ENCODE peak calls at places on chromosomes 11 and 22, in five cellular contexts. One of them, this sample, is unnamed.

GRCh38 chr11:8091671-8092070 is 10.7 kb downstream of the TUB start:
- DNase-seq in adipocyte: no peak
- DNase-seq in kidney glomerular epithelial cell: no peak
- DNase-seq in activated CD4-positive, alpha-beta T cell treated with anti-CD3 and anti-CD28 coated beads, Interleukin-2, amount 10 ng/mL, durations not matched to agents 7 days and 5 days: no peak
- DNase-seq in activated T-cell treated with anti-CD3 and anti-CD28 coated beads for 1 hour: no peak
- DNase-seq in this sample: no peak

GRCh38 chr11:134622458-134622857 is 210.4 kb upstream of the B3GAT1 start:
- DNase-seq in adipocyte: no peak
- DNase-seq in kidney glomerular epithelial cell: no peak
- DNase-seq in activated CD4-positive, alpha-beta T cell treated with anti-CD3 and anti-CD28 coated beads, Interleukin-2, amount 10 ng/mL, durations not matched to agents 7 days and 5 days: no peak
- DNase-seq in activated T-cell treated with anti-CD3 and anti-CD28 coated beads for 1 hour: no peak
- DNase-seq in this sample: no peak

GRCh38 chr11:10405858-10406592 is 49.0 kb upstream of the AMPD3 start:
- DNase-seq in adipocyte: peak; percentile 97
- DNase-seq in kidney glomerular epithelial cell: peak; percentile 90
- DNase-seq in activated CD4-positive, alpha-beta T cell treated with anti-CD3 and anti-CD28 coated beads, Interleukin-2, amount 10 ng/mL, durations not matched to agents 7 days and 5 days: peak; percentile 55
- DNase-seq in activated T-cell treated with anti-CD3 and anti-CD28 coated beads for 1 hour: peak; percentile 18
- DNase-seq in this sample: peak; percentile 83

GRCh38 chr11:30314625-30315024 is 8.3 kb upstream of the ARL14EP start:
- DNase-seq in adipocyte: peak; percentile 65
- DNase-seq in kidney glomerular epithelial cell: no peak
- DNase-seq in activated CD4-positive, alpha-beta T cell treated with anti-CD3 and anti-CD28 coated beads, Interleukin-2, amount 10 ng/mL, durations not matched to agents 7 days and 5 days: no peak
- DNase-seq in activated T-cell treated with anti-CD3 and anti-CD28 coated beads for 1 hour: no peak
- DNase-seq in this sample: no peak

GRCh38 chr11:120231963-120232362 is 8.0 kb upstream of the POU2F3 start:
- DNase-seq in adipocyte: no peak
- DNase-seq in kidney glomerular epithelial cell: no peak
- DNase-seq in activated CD4-positive, alpha-beta T cell treated with anti-CD3 and anti-CD28 coated beads, Interleukin-2, amount 10 ng/mL, durations not matched to agents 7 days and 5 days: no peak
- DNase-seq in activated T-cell treated with anti-CD3 and anti-CD28 coated beads for 1 hour: no peak
- DNase-seq in this sample: no peak

GRCh38 chr22:46677323-46678002 is 57.3 kb downstream of the GRAMD4 start:
- DNase-seq in adipocyte: no peak
- DNase-seq in kidney glomerular epithelial cell: no peak
- DNase-seq in activated CD4-positive, alpha-beta T cell treated with anti-CD3 and anti-CD28 coated beads, Interleukin-2, amount 10 ng/mL, durations not matched to agents 7 days and 5 days: no peak
- DNase-seq in activated T-cell treated with anti-CD3 and anti-CD28 coated beads for 1 hour: no peak
- DNase-seq in this sample: no peak

GRCh38 chr11:69439651-69440464 is 41.6 kb upstream of the LINC01488 start:
- DNase-seq in adipocyte: no peak
- DNase-seq in kidney glomerular epithelial cell: no peak
- DNase-seq in activated CD4-positive, alpha-beta T cell treated with anti-CD3 and anti-CD28 coated beads, Interleukin-2, amount 10 ng/mL, durations not matched to agents 7 days and 5 days: no peak
- DNase-seq in activated T-cell treated with anti-CD3 and anti-CD28 coated beads for 1 hour: no peak
- DNase-seq in this sample: no peak

GRCh38 chr11:76620471-76620870 is 50.1 kb downstream of the LRRC32 start:
- DNase-seq in adipocyte: peak; percentile 77
- DNase-seq in kidney glomerular epithelial cell: peak; percentile 7
- DNase-seq in activated CD4-positive, alpha-beta T cell treated with anti-CD3 and anti-CD28 coated beads, Interleukin-2, amount 10 ng/mL, durations not matched to agents 7 days and 5 days: no peak
- DNase-seq in activated T-cell treated with anti-CD3 and anti-CD28 coated beads for 1 hour: no peak
- DNase-seq in this sample: no peak

GRCh38 chr22:46914916-46915894 is 152.8 kb downstream of the TBC1D22A start:
- DNase-seq in adipocyte: no peak
- DNase-seq in kidney glomerular epithelial cell: no peak
- DNase-seq in activated CD4-positive, alpha-beta T cell treated with anti-CD3 and anti-CD28 coated beads, Interleukin-2, amount 10 ng/mL, durations not matched to agents 7 days and 5 days: no peak
- DNase-seq in activated T-cell treated with anti-CD3 and anti-CD28 coated beads for 1 hour: no peak
- DNase-seq in this sample: no peak

GRCh38 chr11:119921571-119921970 is 192.6 kb upstream of the NECTIN1 start:
- DNase-seq in adipocyte: no peak
- DNase-seq in kidney glomerular epithelial cell: no peak
- DNase-seq in activated CD4-positive, alpha-beta T cell treated with anti-CD3 and anti-CD28 coated beads, Interleukin-2, amount 10 ng/mL, durations not matched to agents 7 days and 5 days: no peak
- DNase-seq in activated T-cell treated with anti-CD3 and anti-CD28 coated beads for 1 hour: no peak
- DNase-seq in this sample: no peak

GRCh38 chr22:19853879-19854777 is 546 bp downstream of the GNB1L start:
- DNase-seq in adipocyte: no peak
- DNase-seq in kidney glomerular epithelial cell: no peak
- DNase-seq in activated CD4-positive, alpha-beta T cell treated with anti-CD3 and anti-CD28 coated beads, Interleukin-2, amount 10 ng/mL, durations not matched to agents 7 days and 5 days: peak; percentile 35
- DNase-seq in activated T-cell treated with anti-CD3 and anti-CD28 coated beads for 1 hour: no peak
- DNase-seq in this sample: no peak

GRCh38 chr11:47991266-47991830 is 11.0 kb downstream of the PTPRJ start:
- DNase-seq in adipocyte: no peak
- DNase-seq in kidney glomerular epithelial cell: peak; percentile 56
- DNase-seq in activated CD4-positive, alpha-beta T cell treated with anti-CD3 and anti-CD28 coated beads, Interleukin-2, amount 10 ng/mL, durations not matched to agents 7 days and 5 days: no peak
- DNase-seq in activated T-cell treated with anti-CD3 and anti-CD28 coated beads for 1 hour: no peak
- DNase-seq in this sample: no peak

GRCh38 chr11:73223998-73224730 is 6.1 kb downstream of the P2RY2 start:
- DNase-seq in adipocyte: no peak
- DNase-seq in kidney glomerular epithelial cell: no peak
- DNase-seq in activated CD4-positive, alpha-beta T cell treated with anti-CD3 and anti-CD28 coated beads, Interleukin-2, amount 10 ng/mL, durations not matched to agents 7 days and 5 days: no peak
- DNase-seq in activated T-cell treated with anti-CD3 and anti-CD28 coated beads for 1 hour: no peak
- DNase-seq in this sample: no peak

GRCh38 chr11:75422248-75423231 is 10.5 kb downstream of the KLHL35 start:
- DNase-seq in adipocyte: no peak
- DNase-seq in kidney glomerular epithelial cell: no peak
- DNase-seq in activated CD4-positive, alpha-beta T cell treated with anti-CD3 and anti-CD28 coated beads, Interleukin-2, amount 10 ng/mL, durations not matched to agents 7 days and 5 days: no peak
- DNase-seq in activated T-cell treated with anti-CD3 and anti-CD28 coated beads for 1 hour: no peak
- DNase-seq in this sample: no peak

GRCh38 chr22:28019881-28020861 is 101.1 kb upstream of the PITPNB start:
- DNase-seq in adipocyte: peak; percentile 80
- DNase-seq in kidney glomerular epithelial cell: peak; percentile 42
- DNase-seq in activated CD4-positive, alpha-beta T cell treated with anti-CD3 and anti-CD28 coated beads, Interleukin-2, amount 10 ng/mL, durations not matched to agents 7 days and 5 days: peak; percentile 69
- DNase-seq in activated T-cell treated with anti-CD3 and anti-CD28 coated beads for 1 hour: peak; percentile 49
- DNase-seq in this sample: peak; percentile 2

GRCh38 chr11:1834132-1834610 is 619 bp upstream of the SYT8 start:
- DNase-seq in adipocyte: no peak
- DNase-seq in kidney glomerular epithelial cell: no peak
- DNase-seq in activated CD4-positive, alpha-beta T cell treated with anti-CD3 and anti-CD28 coated beads, Interleukin-2, amount 10 ng/mL, durations not matched to agents 7 days and 5 days: no peak
- DNase-seq in activated T-cell treated with anti-CD3 and anti-CD28 coated beads for 1 hour: no peak
- DNase-seq in this sample: no peak

GRCh38 chr11:63610604-63611394 is 3.4 kb downstream of the PLAAT3 start:
- DNase-seq in adipocyte: peak; percentile 25
- DNase-seq in kidney glomerular epithelial cell: peak; percentile 84
- DNase-seq in activated CD4-positive, alpha-beta T cell treated with anti-CD3 and anti-CD28 coated beads, Interleukin-2, amount 10 ng/mL, durations not matched to agents 7 days and 5 days: no peak
- DNase-seq in activated T-cell treated with anti-CD3 and anti-CD28 coated beads for 1 hour: no peak
- DNase-seq in this sample: no peak

GRCh38 chr11:13357232-13357631 is 79.6 kb downstream of the BMAL1 start:
- DNase-seq in adipocyte: no peak
- DNase-seq in kidney glomerular epithelial cell: no peak
- DNase-seq in activated CD4-positive, alpha-beta T cell treated with anti-CD3 and anti-CD28 coated beads, Interleukin-2, amount 10 ng/mL, durations not matched to agents 7 days and 5 days: no peak
- DNase-seq in activated T-cell treated with anti-CD3 and anti-CD28 coated beads for 1 hour: no peak
- DNase-seq in this sample: no peak

GRCh38 chr11:12102588-12103410 is 7.6 kb upstream of the MICAL2 start:
- DNase-seq in adipocyte: no peak
- DNase-seq in kidney glomerular epithelial cell: no peak
- DNase-seq in activated CD4-positive, alpha-beta T cell treated with anti-CD3 and anti-CD28 coated beads, Interleukin-2, amount 10 ng/mL, durations not matched to agents 7 days and 5 days: no peak
- DNase-seq in activated T-cell treated with anti-CD3 and anti-CD28 coated beads for 1 hour: no peak
- DNase-seq in this sample: peak; percentile 10

GRCh38 chr22:49659924-49660315 is 167.8 kb downstream of the BRD1 start:
- DNase-seq in adipocyte: no peak
- DNase-seq in kidney glomerular epithelial cell: no peak
- DNase-seq in activated CD4-positive, alpha-beta T cell treated with anti-CD3 and anti-CD28 coated beads, Interleukin-2, amount 10 ng/mL, durations not matched to agents 7 days and 5 days: no peak
- DNase-seq in activated T-cell treated with anti-CD3 and anti-CD28 coated beads for 1 hour: no peak
- DNase-seq in this sample: no peak

GRCh38 chr11:3955299-3955665 is 99.8 kb downstream of the STIM1 start:
- DNase-seq in adipocyte: no peak
- DNase-seq in kidney glomerular epithelial cell: no peak
- DNase-seq in activated CD4-positive, alpha-beta T cell treated with anti-CD3 and anti-CD28 coated beads, Interleukin-2, amount 10 ng/mL, durations not matched to agents 7 days and 5 days: no peak
- DNase-seq in activated T-cell treated with anti-CD3 and anti-CD28 coated beads for 1 hour: no peak
- DNase-seq in this sample: no peak

GRCh38 chr11:8336356-8337114 is 72.9 kb upstream of the LMO1 start:
- DNase-seq in adipocyte: no peak
- DNase-seq in kidney glomerular epithelial cell: no peak
- DNase-seq in activated CD4-positive, alpha-beta T cell treated with anti-CD3 and anti-CD28 coated beads, Interleukin-2, amount 10 ng/mL, durations not matched to agents 7 days and 5 days: no peak
- DNase-seq in activated T-cell treated with anti-CD3 and anti-CD28 coated beads for 1 hour: no peak
- DNase-seq in this sample: no peak

GRCh38 chr11:123690490-123690889 is 36.1 kb upstream of the SCN3B start:
- DNase-seq in adipocyte: no peak
- DNase-seq in kidney glomerular epithelial cell: peak; percentile 78
- DNase-seq in activated CD4-positive, alpha-beta T cell treated with anti-CD3 and anti-CD28 coated beads, Interleukin-2, amount 10 ng/mL, durations not matched to agents 7 days and 5 days: no peak
- DNase-seq in activated T-cell treated with anti-CD3 and anti-CD28 coated beads for 1 hour: no peak
- DNase-seq in this sample: no peak

GRCh38 chr22:25072406-25072805 is 119.9 kb downstream of the KIAA1671 start:
- DNase-seq in adipocyte: no peak
- DNase-seq in kidney glomerular epithelial cell: no peak
- DNase-seq in activated CD4-positive, alpha-beta T cell treated with anti-CD3 and anti-CD28 coated beads, Interleukin-2, amount 10 ng/mL, durations not matched to agents 7 days and 5 days: no peak
- DNase-seq in activated T-cell treated with anti-CD3 and anti-CD28 coated beads for 1 hour: no peak
- DNase-seq in this sample: no peak

GRCh38 chr11:72629266-72629665 is 45.0 kb downstream of the PDE2A start:
- DNase-seq in adipocyte: no peak
- DNase-seq in kidney glomerular epithelial cell: no peak
- DNase-seq in activated CD4-positive, alpha-beta T cell treated with anti-CD3 and anti-CD28 coated beads, Interleukin-2, amount 10 ng/mL, durations not matched to agents 7 days and 5 days: no peak
- DNase-seq in activated T-cell treated with anti-CD3 and anti-CD28 coated beads for 1 hour: no peak
- DNase-seq in this sample: no peak

GRCh38 chr11:35083181-35084061 is 55.5 kb upstream of the CD44 start:
- DNase-seq in adipocyte: peak; percentile 95
- DNase-seq in kidney glomerular epithelial cell: no peak
- DNase-seq in activated CD4-positive, alpha-beta T cell treated with anti-CD3 and anti-CD28 coated beads, Interleukin-2, amount 10 ng/mL, durations not matched to agents 7 days and 5 days: peak; percentile 83
- DNase-seq in activated T-cell treated with anti-CD3 and anti-CD28 coated beads for 1 hour: peak; percentile 40
- DNase-seq in this sample: peak; percentile 89

GRCh38 chr22:39932918-39933649 is 27.1 kb upstream of the TMA7B start:
- DNase-seq in adipocyte: no peak
- DNase-seq in kidney glomerular epithelial cell: no peak
- DNase-seq in activated CD4-positive, alpha-beta T cell treated with anti-CD3 and anti-CD28 coated beads, Interleukin-2, amount 10 ng/mL, durations not matched to agents 7 days and 5 days: peak; percentile 62
- DNase-seq in activated T-cell treated with anti-CD3 and anti-CD28 coated beads for 1 hour: peak; percentile 52
- DNase-seq in this sample: peak; percentile 34

GRCh38 chr22:29394931-29395581 is 6.7 kb upstream of the AP1B1 start:
- DNase-seq in adipocyte: peak; percentile 91
- DNase-seq in kidney glomerular epithelial cell: peak; percentile 69
- DNase-seq in activated CD4-positive, alpha-beta T cell treated with anti-CD3 and anti-CD28 coated beads, Interleukin-2, amount 10 ng/mL, durations not matched to agents 7 days and 5 days: peak; percentile 77
- DNase-seq in activated T-cell treated with anti-CD3 and anti-CD28 coated beads for 1 hour: peak; percentile 61
- DNase-seq in this sample: peak; percentile 67

GRCh38 chr11:2929511-2929879 is 275 bp upstream of the PHLDA2 start:
- DNase-seq in adipocyte: peak; percentile 90
- DNase-seq in kidney glomerular epithelial cell: peak; percentile 26
- DNase-seq in activated CD4-positive, alpha-beta T cell treated with anti-CD3 and anti-CD28 coated beads, Interleukin-2, amount 10 ng/mL, durations not matched to agents 7 days and 5 days: peak; percentile 22
- DNase-seq in activated T-cell treated with anti-CD3 and anti-CD28 coated beads for 1 hour: no peak
- DNase-seq in this sample: no peak

GRCh38 chr11:5831196-5831829 is 10.4 kb downstream of the OR52E6 start:
- DNase-seq in adipocyte: no peak
- DNase-seq in kidney glomerular epithelial cell: no peak
- DNase-seq in activated CD4-positive, alpha-beta T cell treated with anti-CD3 and anti-CD28 coated beads, Interleukin-2, amount 10 ng/mL, durations not matched to agents 7 days and 5 days: no peak
- DNase-seq in activated T-cell treated with anti-CD3 and anti-CD28 coated beads for 1 hour: no peak
- DNase-seq in this sample: no peak

GRCh38 chr11:104531075-104531474 is 367.1 kb upstream of the PDGFD start:
- DNase-seq in adipocyte: no peak
- DNase-seq in kidney glomerular epithelial cell: no peak
- DNase-seq in activated CD4-positive, alpha-beta T cell treated with anti-CD3 and anti-CD28 coated beads, Interleukin-2, amount 10 ng/mL, durations not matched to agents 7 days and 5 days: peak; percentile 23
- DNase-seq in activated T-cell treated with anti-CD3 and anti-CD28 coated beads for 1 hour: no peak
- DNase-seq in this sample: no peak

GRCh38 chr11:73185680-73186293 is 32.3 kb upstream of the P2RY2 start:
- DNase-seq in adipocyte: peak; percentile 82
- DNase-seq in kidney glomerular epithelial cell: peak; percentile 23
- DNase-seq in activated CD4-positive, alpha-beta T cell treated with anti-CD3 and anti-CD28 coated beads, Interleukin-2, amount 10 ng/mL, durations not matched to agents 7 days and 5 days: no peak
- DNase-seq in activated T-cell treated with anti-CD3 and anti-CD28 coated beads for 1 hour: no peak
- DNase-seq in this sample: peak; percentile 65

GRCh38 chr11:130133716-130134115 is 25.9 kb upstream of the ST14 start:
- DNase-seq in adipocyte: no peak
- DNase-seq in kidney glomerular epithelial cell: no peak
- DNase-seq in activated CD4-positive, alpha-beta T cell treated with anti-CD3 and anti-CD28 coated beads, Interleukin-2, amount 10 ng/mL, durations not matched to agents 7 days and 5 days: no peak
- DNase-seq in activated T-cell treated with anti-CD3 and anti-CD28 coated beads for 1 hour: no peak
- DNase-seq in this sample: no peak

This sample was measured in AML-193.